ENCODE peak calls at places on chromosomes 11 and 22, in eight cellular contexts. R is astrocyte of the spinal cord, J is sigmoid colon, S is choroid plexus epithelial cell, Z is Peyer's patch, Q is WTC11, W is OCI-LY7, U is RWPE1. D is an unnamed sample.

GRCh38 chr11:33652930-33653329 is 47.7 kb downstream of the C11orf91 start:
- DNase-seq in Z (no peak), W (no peak), J (no peak), Q (no peak), U (no peak), R (no peak), S (no peak), D (no peak)

GRCh38 chr11:100247701-100248100 is 439.4 kb upstream of the ARHGAP42 start:
- DNase-seq in J (no peak), U (no peak), S (no peak), R (no peak), Z (no peak), Q (no peak), W (no peak), D (no peak)

GRCh38 chr22:19897726-19898515 is 43.2 kb upstream of the GNB1L start:
- DNase-seq in U (no peak), R (no peak), W (no peak), Q (no peak), S (no peak), J (no peak), Z (no peak), D (no peak)

GRCh38 chr22:46533434-46533833 is 4.0 kb downstream of the CELSR1 start:
- DNase-seq in U (no peak), R (no peak), Z (no peak), W (no peak), S (no peak), Q (peak; percentile 38), J (no peak), D (no peak)

GRCh38 chr11:102761646-102762238 is 18.7 kb downstream of the MMP10 start:
- DNase-seq in W (no peak), J (no peak), Z (no peak), S (peak; percentile 59), U (no peak), R (peak; percentile 47), Q (no peak), D (no peak)

GRCh38 chr11:9756461-9756860 is 92.6 kb downstream of the SWAP70 start:
- DNase-seq in Q (no peak), U (no peak), R (no peak), J (no peak), W (peak; percentile 34), S (no peak), Z (no peak), D (peak; percentile 34)

GRCh38 chr11:73257342-73258103 is 14.6 kb upstream of the P2RY6 start:
- DNase-seq in Z (no peak), U (peak; percentile 50), J (peak; percentile 57), Q (no peak), R (peak; percentile 94), W (no peak), S (peak; percentile 79), D (no peak)

GRCh38 chr11:112229159-112229558 is 2.9 kb downstream of the PTS start:
- DNase-seq in J (no peak), Q (no peak), U (no peak), R (no peak), W (no peak), Z (no peak), S (no peak), D (no peak)

GRCh38 chr11:134440851-134441645 is 29.0 kb upstream of the B3GAT1 start:
- DNase-seq in S (no peak), R (no peak), Z (no peak), U (no peak), Q (no peak), W (no peak), J (peak; percentile 49), D (no peak)

GRCh38 chr11:1399386-1400167 is 9.8 kb downstream of the BRSK2 start:
- DNase-seq in R (peak; percentile 5), W (no peak), Z (no peak), U (no peak), Q (no peak), J (no peak), S (peak; percentile 22), D (no peak)

GRCh38 chr11:77188912-77189491 is 61.0 kb downstream of the MYO7A start:
- DNase-seq in Z (no peak), Q (peak; percentile 56), S (no peak), W (no peak), J (no peak), R (no peak), U (no peak), D (no peak)

GRCh38 chr22:42817556-42817955 is 39.5 kb downstream of the ARFGAP3 start:
- DNase-seq in Z (no peak), U (no peak), Q (no peak), R (no peak), W (no peak), S (peak; percentile 45), J (no peak), D (no peak)

GRCh38 chr11:29093416-29093815 is 923.4 kb downstream of the KCNA4 start:
- DNase-seq in J (no peak), R (peak; percentile 60), S (peak; percentile 72), U (peak; percentile 2), Q (no peak), Z (no peak), W (no peak), D (no peak)

GRCh38 chr22:29382575-29383328 is 5.6 kb downstream of the AP1B1 start:
- DNase-seq in J (no peak), U (no peak), Z (no peak), S (no peak), Q (no peak), W (no peak), R (no peak), D (no peak)

DNA sequence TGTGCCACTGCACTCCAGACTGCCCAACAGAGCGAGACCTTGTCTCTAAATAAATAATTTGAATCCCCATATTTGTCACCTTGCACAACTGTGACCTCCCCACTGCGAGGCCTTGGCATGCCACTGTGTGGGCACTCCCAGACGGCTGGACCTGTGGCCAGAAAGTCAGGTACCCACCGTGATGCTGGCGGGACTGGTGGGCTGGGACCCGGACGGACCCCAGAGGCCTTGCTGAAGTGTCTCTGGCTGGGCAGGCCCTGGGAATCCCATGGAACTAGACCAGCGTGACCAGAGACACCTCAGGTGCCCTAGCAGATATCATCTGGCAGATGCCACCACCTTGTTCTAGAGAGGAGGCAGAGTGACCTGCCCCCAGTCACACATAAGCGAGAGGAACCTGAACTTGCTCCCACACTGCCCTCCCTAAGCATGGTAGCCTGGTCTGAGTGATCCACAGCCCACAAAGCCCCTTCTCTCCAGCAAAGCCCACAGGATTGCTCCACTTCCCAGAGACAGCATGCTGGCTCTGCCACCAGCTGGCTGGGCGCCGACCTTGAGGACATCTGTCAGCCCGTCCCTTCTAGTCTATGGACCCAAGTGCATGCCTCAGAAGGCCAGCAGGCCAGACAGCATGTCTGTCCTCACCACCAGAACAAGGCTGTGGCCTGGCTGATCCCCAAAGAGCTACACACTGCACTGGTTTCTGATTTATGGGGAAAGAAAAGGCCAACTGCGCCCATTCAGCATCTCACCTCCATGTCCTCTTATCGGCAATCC is 9.5 kb downstream of the MACROD1 start:
- DNase-seq in R (no peak), Q (no peak), U (no peak), W (no peak), S (no peak), J (no peak), Z (no peak), D (no peak)
- TF ChIP-seq CTCF in R (no peak), Q (no peak), U (no peak), W (no peak), S (no peak), J (no peak), Z (no peak), D (no peak)

GRCh38 chr11:27120211-27120610 is 79.6 kb downstream of the BBOX1 start:
- DNase-seq in Z (no peak), W (no peak), U (no peak), R (no peak), J (no peak), S (no peak), Q (no peak), D (no peak)

GRCh38 chr11:27119396-27119795 is 78.8 kb downstream of the BBOX1 start:
- DNase-seq in Z (no peak), R (no peak), U (no peak), S (no peak), Q (no peak), J (no peak), W (no peak), D (no peak)

GRCh38 chr11:27124514-27125264 is 84.1 kb downstream of the BBOX1 start:
- DNase-seq in Q (no peak), R (peak; percentile 55), U (peak; percentile 13), Z (no peak), S (peak; percentile 81), W (peak; percentile 30), J (no peak), D (no peak)
- TF ChIP-seq CTCF in Q (no peak), R (peak; percentile 15), U (no peak), Z (no peak), S (peak; percentile 44), W (peak; percentile 58), J (peak; percentile 20), D (no peak)

DNA sequence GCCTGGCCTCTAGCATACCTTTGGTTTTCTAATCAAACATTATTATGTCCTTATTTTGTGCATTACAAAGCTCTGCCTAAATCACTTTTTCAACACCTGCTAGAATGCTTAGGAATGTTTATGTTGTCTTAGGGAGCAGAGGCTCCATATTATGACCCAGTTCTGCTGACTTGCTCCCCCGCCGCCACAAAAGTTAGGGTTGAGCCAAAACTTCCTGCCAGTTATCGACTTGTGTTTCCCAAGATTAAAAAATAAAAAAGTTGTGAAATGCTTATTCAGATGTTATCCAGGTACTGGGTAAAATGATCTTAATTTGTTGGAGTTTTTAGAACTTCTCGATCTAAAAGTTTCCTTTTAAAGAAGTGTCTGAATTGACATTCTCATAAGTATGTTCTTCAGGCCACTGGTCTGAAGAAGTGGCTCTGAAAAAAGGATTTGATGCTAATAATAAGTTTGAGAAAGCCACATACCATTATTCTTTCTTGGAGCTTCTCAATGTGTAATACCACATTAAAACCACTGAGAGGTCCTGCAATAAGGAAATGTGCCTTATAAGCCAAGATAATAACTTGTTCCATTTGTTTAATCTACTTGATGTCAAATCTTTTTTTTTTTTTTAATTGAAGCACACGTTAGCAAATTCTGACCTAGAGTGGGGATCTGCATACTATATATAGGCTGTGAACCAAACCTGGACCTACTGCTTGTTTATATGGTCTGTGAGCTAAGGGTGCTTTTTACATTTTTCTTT is 2.2 kb downstream of the RNF185 start:
- DNase-seq in Z (no peak), J (no peak), R (no peak), Q (no peak), W (no peak), S (peak; percentile 38), U (no peak), D (no peak)
- TF ChIP-seq CTCF in Z (no peak), J (no peak), R (no peak), Q (no peak), W (peak; percentile 22), S (peak; percentile 9), U (no peak), D (no peak)

GRCh38 chr22:47547239-47547661 is 784.8 kb downstream of the TBC1D22A start:
- DNase-seq in R (no peak), S (no peak), W (no peak), Z (no peak), Q (no peak), U (no peak), J (no peak), D (no peak)
- TF ChIP-seq CTCF in R (no peak), S (no peak), W (no peak), Z (no peak), Q (no peak), U (no peak), J (no peak), D (no peak)

DNA sequence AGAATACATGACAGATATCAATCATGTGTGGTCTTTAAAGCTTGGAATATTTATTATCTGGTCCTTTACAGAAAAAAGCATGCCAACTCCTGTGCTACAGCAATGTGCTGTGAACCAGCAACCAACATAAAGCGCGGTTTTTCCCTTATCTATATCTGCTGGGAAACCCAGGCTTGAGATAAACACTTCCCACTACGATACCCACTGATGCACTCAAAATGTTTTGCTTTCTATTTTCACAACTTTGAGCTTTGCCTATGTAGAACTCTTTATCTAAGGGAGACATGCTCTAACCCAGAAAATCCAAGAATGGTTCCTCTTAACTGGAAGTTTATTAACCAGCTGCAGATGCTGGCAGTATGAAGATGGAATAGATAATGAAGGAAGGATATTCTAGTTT is 18.9 kb downstream of the ZBED5 start:
- DNase-seq in U (no peak), W (no peak), R (no peak), Q (no peak), Z (no peak), J (no peak), S (no peak), D (no peak)
- TF ChIP-seq CTCF in U (no peak), W (no peak), R (no peak), Q (no peak), Z (no peak), J (no peak), S (no peak), D (no peak)

D was measured in activated B cell treated with CpG ODN at 0.5 μM for 24 hours.